ENCODE peak calls at places on chromosomes 11 and 22, in six cellular contexts. One of them, this sample, is unnamed. For H3K4me1, the result is how much of the 10 kb centered on the place peaks cover.

GRCh38 chr11:12188548-12189317 is 78.3 kb downstream of the MICAL2 start:
- ATAC-seq in A549: no peak
- ATAC-seq in HepG2: no peak
- ATAC-seq in GM12878: peak
- ATAC-seq in upper lobe of left lung: no peak
- ATAC-seq in K562: no peak
- ATAC-seq in this sample: no peak

GRCh38 chr11:116874251-116874650 is 36.8 kb upstream of the APOA1 start:
- ATAC-seq in A549: no peak
- ATAC-seq in HepG2: no peak
- ATAC-seq in GM12878: no peak
- ATAC-seq in upper lobe of left lung: no peak
- ATAC-seq in K562: no peak
- ATAC-seq in this sample: no peak

GRCh38 chr11:93740802-93741093 is 547 bp downstream of the TAF1D start:
- ATAC-seq in A549: peak
- ATAC-seq in HepG2: peak
- ATAC-seq in GM12878: peak
- ATAC-seq in upper lobe of left lung: peak
- ATAC-seq in K562: peak
- ATAC-seq in this sample: peak

GRCh38 chr22:20663137-20663828 is 110.6 kb upstream of the SERPIND1 start:
- ATAC-seq in A549: no peak
- ATAC-seq in HepG2: no peak
- ATAC-seq in GM12878: no peak
- ATAC-seq in upper lobe of left lung: no peak
- ATAC-seq in K562: no peak
- ATAC-seq in this sample: no peak

GRCh38 chr11:121293276-121293569 is 652 bp downstream of the SC5D start:
- ATAC-seq in A549: no peak
- ATAC-seq in HepG2: peak
- ATAC-seq in GM12878: no peak
- ATAC-seq in upper lobe of left lung: no peak
- ATAC-seq in K562: peak
- ATAC-seq in this sample: peak

GRCh38 chr22:49352361-49353169 is 475.1 kb downstream of the BRD1 start:
- ATAC-seq in A549: no peak
- ATAC-seq in HepG2: no peak
- ATAC-seq in GM12878: no peak
- ATAC-seq in upper lobe of left lung: no peak
- ATAC-seq in K562: no peak
- ATAC-seq in this sample: no peak

GRCh38 chr11:36016263-36016662 is 72.4 kb downstream of the LDLRAD3 start:
- ATAC-seq in A549: no peak
- ATAC-seq in HepG2: no peak
- ATAC-seq in GM12878: no peak
- ATAC-seq in upper lobe of left lung: no peak
- ATAC-seq in K562: no peak
- ATAC-seq in this sample: no peak

GRCh38 chr22:17969732-17970131 is 54.6 kb downstream of the MICAL3 start:
- ATAC-seq in A549: peak
- ATAC-seq in HepG2: no peak
- ATAC-seq in GM12878: no peak
- ATAC-seq in upper lobe of left lung: no peak
- ATAC-seq in K562: peak
- ATAC-seq in this sample: peak

GRCh38 chr11:128576555-128576954 is 10.8 kb downstream of the ETS1 start:
- ATAC-seq in A549: no peak
- ATAC-seq in HepG2: no peak
- ATAC-seq in GM12878: no peak
- ATAC-seq in upper lobe of left lung: peak
- ATAC-seq in K562: no peak
- ATAC-seq in this sample: no peak

GRCh38 chr11:81359476-81359875 is 1374.2 kb downstream of the FAM181B start:
- ATAC-seq in A549: no peak
- ATAC-seq in HepG2: no peak
- ATAC-seq in GM12878: no peak
- ATAC-seq in upper lobe of left lung: no peak
- ATAC-seq in K562: no peak
- ATAC-seq in this sample: no peak

GRCh38 chr11:10117709-10118341 is 176.2 kb downstream of the SBF2 start:
- ATAC-seq in A549: no peak
- ATAC-seq in HepG2: no peak
- ATAC-seq in GM12878: no peak
- ATAC-seq in upper lobe of left lung: no peak
- ATAC-seq in K562: no peak
- ATAC-seq in this sample: peak

GRCh38 chr11:45229401-45229800 is 56.7 kb downstream of the SYT13 start:
- ATAC-seq in A549: no peak
- ATAC-seq in HepG2: no peak
- ATAC-seq in GM12878: no peak
- ATAC-seq in upper lobe of left lung: no peak
- ATAC-seq in K562: no peak
- ATAC-seq in this sample: no peak

GRCh38 chr11:82731691-82732277 is 1.9 kb downstream of the FAM181B start:
- ATAC-seq in A549: no peak
- ATAC-seq in HepG2: no peak
- ATAC-seq in GM12878: no peak
- ATAC-seq in upper lobe of left lung: no peak
- ATAC-seq in K562: peak
- ATAC-seq in this sample: no peak

GRCh38 chr11:59866397-59866796 is at the start of gene TCN1:
- ATAC-seq in A549: peak
- ATAC-seq in HepG2: no peak
- ATAC-seq in GM12878: no peak
- ATAC-seq in upper lobe of left lung: no peak
- ATAC-seq in K562: peak
- ATAC-seq in this sample: no peak

GRCh38 chr11:847876-848275 is 5.2 kb downstream of the TSPAN4 start:
- ATAC-seq in A549: no peak
- ATAC-seq in HepG2: no peak
- ATAC-seq in GM12878: no peak
- ATAC-seq in upper lobe of left lung: no peak
- ATAC-seq in K562: no peak
- ATAC-seq in this sample: no peak

GRCh38 chr11:114154271-114155047 is 94.9 kb downstream of the ZBTB16 start:
- ATAC-seq in A549: no peak
- ATAC-seq in HepG2: peak
- ATAC-seq in GM12878: no peak
- ATAC-seq in upper lobe of left lung: peak
- ATAC-seq in K562: no peak
- ATAC-seq in this sample: peak

GRCh38 chr11:106446961-106447360 is 369.5 kb downstream of the AASDHPPT start:
- ATAC-seq in A549: no peak
- ATAC-seq in HepG2: no peak
- ATAC-seq in GM12878: no peak
- ATAC-seq in upper lobe of left lung: no peak
- ATAC-seq in K562: no peak
- ATAC-seq in this sample: no peak

GRCh38 chr11:6622261-6623171 is 3.3 kb upstream of the TPP1 start:
- ATAC-seq in A549: no peak
- ATAC-seq in HepG2: no peak
- ATAC-seq in GM12878: no peak
- ATAC-seq in upper lobe of left lung: no peak
- ATAC-seq in K562: no peak
- ATAC-seq in this sample: no peak

DNA sequence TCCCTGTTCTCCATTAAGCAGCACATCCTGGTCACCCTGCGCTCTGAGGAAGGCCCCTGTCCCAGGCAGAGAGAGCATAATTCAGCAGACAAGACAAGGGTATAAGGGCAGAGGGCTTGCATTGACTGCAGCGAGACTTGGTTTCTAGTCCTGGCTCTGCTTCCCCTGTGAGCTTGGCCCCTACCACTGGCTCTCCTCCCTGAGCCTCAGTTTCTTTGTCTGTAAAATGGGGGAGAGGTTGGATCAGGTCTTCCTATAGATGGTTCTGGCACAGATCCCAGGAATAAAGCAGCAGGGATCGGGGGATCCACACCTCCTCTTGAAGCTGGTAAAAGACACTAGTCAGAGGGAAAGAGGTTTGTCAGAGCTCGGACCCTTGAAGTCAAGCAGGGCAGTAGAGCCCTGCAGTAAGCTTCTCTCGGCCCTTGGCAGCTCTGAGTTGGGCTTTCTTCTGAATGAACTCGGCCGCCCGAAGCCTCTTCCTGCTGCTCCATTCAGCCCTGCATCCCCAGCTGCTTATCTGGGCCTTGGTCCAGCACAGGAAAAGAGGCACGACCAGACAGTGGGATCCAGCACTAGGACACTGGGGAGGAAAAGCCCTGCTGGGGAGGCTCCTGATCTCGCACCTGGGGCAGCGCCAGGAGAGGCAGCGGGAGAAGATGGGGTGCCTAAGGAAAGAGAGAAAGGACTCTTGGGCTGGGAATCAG is 2.1 kb downstream of the CREB3L1 start:
- ATAC-seq in A549: no peak
- ATAC-seq in HepG2: no peak
- ATAC-seq in GM12878: no peak
- ATAC-seq in upper lobe of left lung: no peak
- ATAC-seq in K562: peak
- ATAC-seq in this sample: peak
- H3K4me3 ChIP-seq in A549: no peak
- H3K4me3 ChIP-seq in HepG2: no peak
- H3K4me3 ChIP-seq in GM12878: peak
- H3K4me3 ChIP-seq in upper lobe of left lung: peak
- H3K4me3 ChIP-seq in K562: peak
- H3K4me3 ChIP-seq in this sample: no peak

GRCh38 chr11:65609236-65609635 is 4.8 kb downstream of the MAP3K11 start:
- ATAC-seq in A549: no peak
- ATAC-seq in HepG2: no peak
- ATAC-seq in GM12878: no peak
- ATAC-seq in upper lobe of left lung: no peak
- ATAC-seq in K562: no peak
- ATAC-seq in this sample: no peak
- H3K4me1 ChIP-seq in A549: under half
- H3K4me1 ChIP-seq in HepG2: under half
- H3K4me1 ChIP-seq in GM12878: under half
- H3K4me1 ChIP-seq in upper lobe of left lung: half or more
- H3K4me1 ChIP-seq in K562: under half
- H3K4me1 ChIP-seq in this sample: half or more

GRCh38 chr22:26416670-26417270 is 12.3 kb upstream of the ASPHD2 start:
- ATAC-seq in A549: peak
- ATAC-seq in HepG2: no peak
- ATAC-seq in GM12878: no peak
- ATAC-seq in upper lobe of left lung: no peak
- ATAC-seq in K562: no peak
- ATAC-seq in this sample: peak

GRCh38 chr22:26414347-26414746 is 14.7 kb upstream of the ASPHD2 start:
- ATAC-seq in A549: no peak
- ATAC-seq in HepG2: no peak
- ATAC-seq in GM12878: no peak
- ATAC-seq in upper lobe of left lung: no peak
- ATAC-seq in K562: no peak
- ATAC-seq in this sample: no peak

GRCh38 chr22:26417406-26417805 is 11.7 kb upstream of the ASPHD2 start:
- ATAC-seq in A549: peak
- ATAC-seq in HepG2: no peak
- ATAC-seq in GM12878: no peak
- ATAC-seq in upper lobe of left lung: no peak
- ATAC-seq in K562: no peak
- ATAC-seq in this sample: no peak

GRCh38 chr22:26416256-26416655 is 12.8 kb upstream of the ASPHD2 start:
- ATAC-seq in A549: no peak
- ATAC-seq in HepG2: no peak
- ATAC-seq in GM12878: no peak
- ATAC-seq in upper lobe of left lung: no peak
- ATAC-seq in K562: no peak
- ATAC-seq in this sample: no peak

DNA sequence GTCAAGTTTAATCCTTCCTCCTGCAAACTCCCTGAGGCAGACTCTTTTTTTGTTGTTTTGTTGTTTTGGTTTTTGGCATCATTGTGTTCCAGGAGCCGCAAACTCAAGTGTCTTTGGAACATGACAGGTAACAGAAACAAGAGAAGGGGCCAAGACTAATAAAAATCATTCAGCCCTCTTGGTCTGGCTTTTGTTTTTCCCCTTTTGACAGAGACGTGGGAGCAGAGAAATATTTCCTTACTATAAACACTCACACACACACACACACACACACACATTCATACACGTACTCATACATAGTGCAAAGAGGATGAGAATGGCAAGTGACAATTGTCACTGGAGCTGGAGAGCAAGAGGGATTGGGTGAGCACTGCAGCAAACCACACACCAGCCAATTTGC is 10.4 kb upstream of the ASPHD2 start:
- ATAC-seq in A549: no peak
- ATAC-seq in HepG2: no peak
- ATAC-seq in GM12878: no peak
- ATAC-seq in upper lobe of left lung: no peak
- ATAC-seq in K562: no peak
- ATAC-seq in this sample: no peak
- TF ChIP-seq EP300 in A549: no peak
- TF ChIP-seq EP300 in HepG2: no peak
- TF ChIP-seq EP300 in GM12878: no peak
- TF ChIP-seq EP300 in upper lobe of left lung: no peak
- TF ChIP-seq EP300 in K562: no peak
- TF ChIP-seq EP300 in this sample: no peak

GRCh38 chr11:115157247-115157646 is 347.0 kb downstream of the CADM1 start:
- ATAC-seq in A549: no peak
- ATAC-seq in HepG2: peak
- ATAC-seq in GM12878: no peak
- ATAC-seq in upper lobe of left lung: no peak
- ATAC-seq in K562: no peak
- ATAC-seq in this sample: no peak
- H3K4me3 ChIP-seq in A549: no peak
- H3K4me3 ChIP-seq in HepG2: no peak
- H3K4me3 ChIP-seq in GM12878: no peak
- H3K4me3 ChIP-seq in upper lobe of left lung: no peak
- H3K4me3 ChIP-seq in K562: no peak
- H3K4me3 ChIP-seq in this sample: no peak

This sample was measured in gastroesophageal sphincter.